ENCODE peak calls at places on chromosomes 12 and 14, in six cellular contexts. A is thyroid gland, U is GM12865, X is neural crest cell, K is GM20000, P is uterus. R is an unnamed sample.

GRCh38 chr12:133221241-133221640 is 14.4 kb downstream of the ANHX start:
- DNase-seq in U (no peak), A (no peak), K (no peak), X (no peak), P (no peak), R (no peak)

GRCh38 chr12:89349814-89350213 is 2.5 kb downstream of the DUSP6 start:
- DNase-seq in A (no peak), P (no peak), K (no peak), X (peak; percentile 50), U (no peak), R (no peak)

GRCh38 chr12:80877706-80878384 is 59.9 kb downstream of the LIN7A start:
- DNase-seq in K (no peak), A (no peak), X (no peak), P (no peak), U (no peak), R (no peak)

GRCh38 chr12:40225984-40226602 is 1.3 kb downstream of the LRRK2 start:
- DNase-seq in X (no peak), U (peak; percentile 74), P (no peak), K (peak; percentile 84), A (no peak), R (no peak)

GRCh38 chr12:39127401-39127800 is 222.0 kb upstream of the CPNE8 start:
- DNase-seq in U (no peak), X (no peak), P (no peak), A (no peak), K (no peak), R (no peak)

GRCh38 chr14:100879782-100880181 is 23.7 kb downstream of the RTL1 start:
- DNase-seq in U (no peak), A (no peak), P (no peak), K (no peak), X (no peak), R (no peak)

GRCh38 chr14:68682166-68683103 is 110.4 kb downstream of the ZFP36L1 start:
- DNase-seq in P (peak; percentile 59), U (peak; percentile 76), K (peak; percentile 49), A (no peak), X (no peak), R (no peak)

GRCh38 chr14:75156901-75157300 is 19.5 kb downstream of the TMED10 start:
- DNase-seq in A (no peak), U (no peak), X (no peak), K (no peak), P (no peak), R (no peak)

GRCh38 chr14:76597387-76597786 is 163.9 kb upstream of the VASH1 start:
- DNase-seq in X (no peak), A (no peak), K (no peak), U (no peak), P (no peak), R (no peak)

GRCh38 chr12:50515587-50515986 is 10.8 kb downstream of the DIP2B start:
- DNase-seq in P (no peak), U (peak; percentile 19), K (no peak), X (no peak), A (no peak), R (no peak)

GRCh38 chr14:34436118-34436905 is 25.7 kb downstream of the SPTSSA start:
- DNase-seq in A (no peak), P (no peak), K (no peak), X (no peak), U (peak; percentile 11), R (no peak)

GRCh38 chr14:92552066-92552465 is 38.5 kb downstream of the RIN3 start:
- DNase-seq in U (no peak), K (no peak), P (no peak), A (no peak), X (no peak), R (no peak)

GRCh38 chr14:92549096-92549852 is 35.7 kb downstream of the RIN3 start:
- DNase-seq in U (no peak), A (peak; percentile 21), P (no peak), X (no peak), K (no peak), R (no peak)

GRCh38 chr14:92549853-92550244 is 36.3 kb downstream of the RIN3 start:
- DNase-seq in A (peak; percentile 10), P (no peak), U (no peak), K (no peak), X (no peak), R (no peak)

GRCh38 chr14:92553456-92553855 is 39.9 kb downstream of the RIN3 start:
- DNase-seq in U (peak; percentile 59), P (peak; percentile 36), X (no peak), K (no peak), A (no peak), R (no peak)

GRCh38 chr14:92551066-92551841 is 37.7 kb downstream of the RIN3 start:
- DNase-seq in P (no peak), A (no peak), X (no peak), U (peak; percentile 82), K (peak; percentile 60), R (no peak)
- TF ChIP-seq CTCF in P (no peak), A (no peak), X (no peak), U (peak; percentile 44), K (peak; percentile 20), R (no peak)

DNA sequence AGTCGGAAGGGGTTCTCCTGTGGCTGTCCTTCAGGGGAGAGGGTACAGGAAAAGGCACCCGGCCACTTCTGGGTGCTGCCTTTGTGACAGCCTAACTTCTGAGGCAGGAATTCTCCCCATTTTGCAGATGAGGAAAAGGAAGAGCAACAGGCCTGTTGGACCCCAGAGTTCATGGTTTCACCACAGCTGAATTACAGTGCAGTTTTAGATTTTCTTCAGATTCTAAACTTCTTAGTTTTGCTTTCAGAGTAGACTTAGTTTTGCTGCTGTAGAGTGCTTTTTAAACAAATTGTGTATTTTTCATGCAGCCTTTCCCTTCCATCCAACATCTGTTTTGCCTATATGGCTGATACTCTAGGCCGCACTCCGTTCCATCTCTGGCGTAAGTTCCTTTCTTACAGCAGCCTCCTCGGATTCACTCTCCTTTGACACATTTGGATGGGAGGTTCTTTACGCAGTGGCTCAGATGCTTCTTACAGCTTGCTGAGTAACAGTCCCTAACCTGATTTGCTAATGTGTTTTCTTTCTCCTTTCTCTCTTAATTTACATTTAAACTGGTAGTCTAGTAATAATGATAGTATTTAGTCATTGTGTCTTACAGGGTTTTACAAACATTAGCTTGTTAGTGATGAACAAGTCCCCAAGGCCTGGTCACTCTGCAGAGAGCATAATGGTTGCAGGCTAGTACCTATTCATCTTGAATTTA is 7.8 kb downstream of the TRAF3 start:
- DNase-seq in A (no peak), P (no peak), K (no peak), X (no peak), U (peak; percentile 68), R (no peak)
- TF ChIP-seq CTCF in A (no peak), P (no peak), K (no peak), X (no peak), U (no peak), R (no peak)

DNA sequence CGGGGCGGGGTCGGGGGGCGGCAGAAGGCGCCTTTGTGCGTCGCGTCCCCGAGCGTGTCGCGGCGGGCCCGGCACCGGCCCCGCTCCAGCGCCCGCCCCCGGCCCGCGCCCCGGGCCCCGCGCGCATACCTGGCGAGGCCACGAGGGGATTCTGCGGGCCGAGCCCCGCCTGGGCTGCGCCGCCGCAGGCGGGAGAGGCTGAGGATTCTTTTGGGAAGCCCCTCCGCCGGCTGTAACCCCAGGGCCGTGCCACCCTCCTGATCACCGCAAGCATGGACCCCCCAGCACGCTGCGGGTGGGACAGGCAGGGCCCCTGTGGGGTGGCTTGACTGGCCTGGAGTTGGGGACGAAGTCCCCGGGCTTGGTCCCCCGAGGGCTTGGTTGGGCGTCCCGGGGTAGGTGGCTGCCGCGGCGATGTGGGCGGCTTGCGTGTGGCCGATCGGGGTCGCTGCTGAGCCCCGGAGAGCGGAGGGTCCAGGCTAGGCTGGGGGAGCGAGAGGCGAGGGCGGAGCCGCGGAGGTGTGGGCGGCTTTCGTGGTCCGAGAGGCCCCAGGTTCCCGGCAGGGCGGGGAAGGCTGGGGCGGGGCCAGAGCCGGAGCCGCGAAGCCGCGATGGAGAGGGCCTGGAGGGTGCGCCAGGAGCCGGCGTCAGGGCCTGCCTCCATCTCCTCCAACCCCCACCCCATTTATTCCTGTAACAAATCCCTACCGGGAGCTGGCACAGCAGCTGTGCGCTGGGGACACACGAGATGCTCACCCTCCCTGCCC is 28.4 kb upstream of the GPR132 start:
- DNase-seq in P (peak; percentile 87), X (peak; percentile 74), A (peak; percentile 79), U (peak; percentile 88), K (peak; percentile 94), R (peak; percentile 89)
- TF ChIP-seq CTCF in P (peak; percentile 65), X (peak; percentile 69), A (peak; percentile 19), U (peak; percentile 48), K (peak; percentile 49), R (peak; percentile 49)

GRCh38 chr14:95958105-95958504 is 81.1 kb upstream of the C14orf132 start:
- DNase-seq in K (no peak), U (no peak), P (no peak), X (no peak), A (no peak), R (no peak)

GRCh38 chr14:95959317-95959716 is 79.8 kb upstream of the C14orf132 start:
- DNase-seq in X (no peak), P (no peak), U (no peak), K (no peak), A (no peak), R (no peak)

GRCh38 chr14:95956601-95957460 is 80.2 kb downstream of the TUNAR start:
- DNase-seq in A (no peak), P (no peak), K (no peak), U (no peak), X (no peak), R (no peak)

DNA sequence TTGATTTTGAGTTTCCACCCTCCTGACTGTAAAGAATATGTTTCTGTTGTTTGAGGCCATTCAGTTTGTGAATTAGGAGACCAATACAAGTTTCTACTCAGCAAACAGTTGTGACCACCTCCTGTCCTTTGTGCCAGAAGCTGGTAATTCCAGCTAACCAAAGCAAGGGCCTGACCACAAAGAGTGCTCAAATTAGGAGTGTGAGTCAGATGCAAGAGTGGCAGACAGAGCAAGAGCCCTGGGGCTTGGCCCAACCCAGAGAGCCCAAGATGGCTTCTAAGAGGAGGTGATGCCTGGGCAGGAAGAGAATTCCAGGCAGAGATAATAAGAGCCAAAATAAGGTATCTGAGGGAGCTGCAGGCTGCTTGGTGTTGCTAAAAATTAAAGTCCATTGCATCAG is 77.7 kb upstream of the C14orf132 start:
- DNase-seq in X (no peak), K (no peak), P (no peak), U (no peak), A (no peak), R (no peak)
- TF ChIP-seq CTCF in X (no peak), K (no peak), P (no peak), U (no peak), A (no peak), R (no peak)

GRCh38 chr12:57765003-57765697 is 1.7 kb downstream of the CYP27B1 start:
- DNase-seq in K (peak; percentile 67), U (peak; percentile 61), P (no peak), X (no peak), A (peak; percentile 53), R (no peak)
- TF ChIP-seq CTCF in K (peak; percentile 59), U (peak; percentile 48), P (no peak), X (peak; percentile 48), A (no peak), R (no peak)